ENCODE peak calls at places on chromosomes 13 and 19, in ten cellular contexts. T, S, Q, A, U, H, X, B, O and N are unnamed samples.

GRCh38 chr13:45500492-45501174 is 35.9 kb downstream of the COG3 start:
- DNase-seq in O (no peak), H (no peak), X (no peak), U (peak; percentile 95), Q (no peak), T (no peak), A (no peak), B (no peak), S (no peak), N (no peak)

GRCh38 chr13:73922728-73923393 is 211.3 kb downstream of the KLF12 start:
- DNase-seq in A (no peak), H (no peak), T (no peak), X (no peak), S (no peak), U (peak; percentile 8), Q (no peak), B (no peak), O (no peak), N (no peak)

GRCh38 chr13:30463820-30464495 is 1.8 kb downstream of the HMGB1 start:
- DNase-seq in H (peak; percentile 81), Q (peak; percentile 58), U (peak; percentile 67), O (peak; percentile 86), S (no peak), T (no peak), B (no peak), A (peak; percentile 75), X (no peak), N (peak; percentile 72)

GRCh38 chr19:43447655-43448054 is 17.8 kb downstream of the LYPD3 start:
- DNase-seq in X (no peak), B (no peak), O (no peak), H (no peak), A (no peak), Q (no peak), S (no peak), T (no peak), U (no peak), N (no peak)

GRCh38 chr13:50672025-50672424 is 171.5 kb downstream of the DLEU7 start:
- DNase-seq in T (no peak), O (no peak), U (no peak), S (no peak), X (no peak), A (no peak), H (no peak), Q (no peak), B (no peak), N (peak; percentile 88)

GRCh38 chr19:37468961-37469777 is at the start of gene ZNF570:
- DNase-seq in O (peak; percentile 97), Q (peak; percentile 89), T (peak; percentile 62), B (peak; percentile 82), X (peak; percentile 86), A (peak; percentile 91), H (peak; percentile 94), S (peak; percentile 88), U (peak; percentile 94), N (peak; percentile 92)

GRCh38 chr19:5070390-5070789 is 101.5 kb downstream of the KDM4B start:
- DNase-seq in B (no peak), A (no peak), U (no peak), H (no peak), S (no peak), X (no peak), T (no peak), Q (no peak), O (no peak), N (no peak)

GRCh38 chr13:28573595-28574373 is 78.9 kb upstream of the FLT1 start:
- DNase-seq in U (no peak), T (no peak), Q (no peak), H (no peak), X (no peak), B (no peak), A (no peak), S (no peak), O (no peak), N (no peak)

GRCh38 chr19:29737461-29738000 is 22.5 kb upstream of the C19orf12 start:
- DNase-seq in H (no peak), B (no peak), A (no peak), O (peak; percentile 60), Q (no peak), X (no peak), S (no peak), T (no peak), U (no peak), N (no peak)

GRCh38 chr19:46821512-46822359 is 28.9 kb downstream of the AP2S1 start:
- DNase-seq in X (no peak), Q (no peak), H (no peak), O (no peak), B (no peak), S (no peak), U (no peak), T (no peak), A (peak; percentile 67), N (no peak)

GRCh38 chr13:49690133-49690989 is 925 bp downstream of the EBPL start:
- DNase-seq in O (no peak), U (peak; percentile 71), H (no peak), X (no peak), S (no peak), T (no peak), A (peak; percentile 31), Q (no peak), B (no peak), N (peak; percentile 82)

GRCh38 chr13:39787086-39787487 is 131.6 kb downstream of the COG6 start:
- DNase-seq in X (no peak), S (no peak), T (no peak), Q (peak; percentile 21), O (no peak), A (no peak), H (no peak), B (peak; percentile 65), U (peak; percentile 63), N (no peak)

GRCh38 chr13:76991432-76991795 is 467 bp upstream of the CLN5 start:
- DNase-seq in U (no peak), S (no peak), H (no peak), Q (no peak), A (peak; percentile 54), B (peak; percentile 4), T (peak; percentile 15), X (no peak), O (no peak), N (peak; percentile 32)

GRCh38 chr19:2528543-2529173 is 52.7 kb downstream of the GADD45B start:
- DNase-seq in U (no peak), A (peak; percentile 44), B (no peak), H (no peak), Q (no peak), O (no peak), S (no peak), T (no peak), X (no peak), N (no peak)

GRCh38 chr19:43101950-43102349 is 19.4 kb upstream of the PSG2 start:
- DNase-seq in T (no peak), S (no peak), O (no peak), H (no peak), Q (no peak), A (no peak), U (no peak), X (no peak), B (no peak), N (no peak)

GRCh38 chr13:111302045-111302722 is 18.3 kb upstream of the TEX29 start:
- DNase-seq in U (no peak), Q (no peak), S (no peak), X (no peak), A (no peak), H (no peak), O (no peak), T (no peak), B (no peak), N (no peak)

GRCh38 chr13:105346141-105346766 is 1189.2 kb downstream of the EFNB2 start:
- DNase-seq in O (no peak), S (no peak), H (no peak), A (no peak), B (no peak), X (no peak), T (no peak), Q (no peak), U (peak; percentile 39), N (no peak)

GRCh38 chr19:11321206-11322126 is 18.0 kb downstream of the RAB3D start:
- DNase-seq in B (no peak), S (no peak), Q (no peak), H (no peak), O (no peak), T (no peak), X (no peak), A (no peak), U (no peak), N (no peak)

DNA sequence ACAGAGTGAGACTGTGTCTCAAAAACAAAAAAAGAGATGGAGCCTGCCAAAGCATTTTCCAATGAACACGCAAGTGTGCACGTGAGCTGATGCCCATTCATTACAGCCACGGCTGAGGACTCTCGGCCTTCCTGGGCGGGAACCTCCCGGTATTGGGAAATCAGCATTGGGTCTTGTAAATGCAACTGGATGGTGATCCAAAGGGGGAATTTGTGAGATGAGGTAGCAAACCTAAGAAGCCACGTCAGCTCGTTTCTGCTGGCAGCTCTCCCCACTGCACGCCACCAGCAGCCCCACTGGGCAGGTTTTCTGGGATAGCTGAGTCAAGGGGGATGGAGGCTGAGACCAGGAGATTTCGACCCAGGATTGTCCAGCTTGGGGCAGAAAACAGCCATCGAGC is 11.5 kb downstream of the C13orf46 start:
- DNase-seq in B (no peak), H (no peak), T (no peak), Q (no peak), S (no peak), U (no peak), O (peak; percentile 55), A (no peak), X (peak; percentile 9), N (no peak)
- H3K9me3 ChIP-seq in B (peaks cover 30% of the 10 kb centered on the region), H (no peaks in the 10 kb centered on the region), T (no peaks in the 10 kb centered on the region), Q (peaks cover 9% of the 10 kb centered on the region), S (no peaks in the 10 kb centered on the region), U (no peaks in the 10 kb centered on the region), O (no peaks in the 10 kb centered on the region), A (no peaks in the 10 kb centered on the region), X (peaks cover 18% of the 10 kb centered on the region), N (no peaks in the 10 kb centered on the region)

DNA sequence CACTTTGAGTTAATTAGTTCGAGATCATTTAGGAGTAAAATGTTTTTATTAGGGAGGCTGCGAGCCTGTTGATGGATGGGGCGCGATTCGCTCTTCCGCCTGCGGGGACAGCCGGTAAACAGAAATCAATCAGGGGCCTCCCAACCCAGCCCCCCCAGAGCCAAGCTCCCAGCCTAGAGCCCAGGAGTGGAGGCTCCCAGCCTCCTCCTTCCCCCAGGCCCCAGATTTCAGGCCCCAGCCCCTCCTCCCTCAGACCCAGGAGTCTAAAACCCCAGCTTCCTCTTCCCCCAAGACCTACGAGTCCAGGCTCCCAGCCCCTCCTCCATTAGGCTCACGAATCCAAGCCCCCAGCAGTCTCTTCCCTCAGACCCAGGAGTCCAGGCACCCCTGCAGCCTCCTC is 9.7 kb upstream of the ERFL start:
- DNase-seq in O (no peak), U (no peak), H (no peak), X (no peak), S (no peak), T (no peak), B (no peak), A (no peak), Q (no peak), N (no peak)
- H3K4me3 ChIP-seq in O (no peak overlapping the region), U (no peak overlapping the region), H (no peak overlapping the region), X (no peak overlapping the region), S (no peak overlapping the region), T (no peak overlapping the region), B (no peak overlapping the region), A (no peak overlapping the region), Q (no peak overlapping the region), N (no peak overlapping the region)

GRCh38 chr19:58277748-58278147 is 1.0 kb upstream of the ZNF8 start:
- DNase-seq in A (no peak), B (no peak), H (no peak), O (peak; percentile 34), Q (no peak), U (no peak), X (no peak), T (no peak), S (no peak), N (no peak)
- H3K9me3 ChIP-seq in A (peaks cover 23% of the 10 kb centered on the region), B (peaks cover 4% of the 10 kb centered on the region), H (peaks cover 5% of the 10 kb centered on the region), O (peaks cover 2% of the 10 kb centered on the region), Q (peaks cover 32% of the 10 kb centered on the region), U (no peaks in the 10 kb centered on the region), X (no peaks in the 10 kb centered on the region), T (peaks cover 22% of the 10 kb centered on the region), S (no peaks in the 10 kb centered on the region), N (no peaks in the 10 kb centered on the region)

GRCh38 chr19:55646889-55647731 is 902 bp upstream of the CCDC106 start:
- DNase-seq in U (no peak), X (no peak), H (no peak), B (no peak), S (no peak), A (no peak), Q (no peak), T (no peak), O (no peak), N (no peak)
- H3K4me3 ChIP-seq in U (peak overlapping the region; percentile 94), X (peak overlapping the region; percentile 76), H (peak overlapping the region; percentile 79), B (peak overlapping the region; percentile 90), S (peak overlapping the region; percentile 54), A (peak overlapping the region; percentile 58), Q (peak overlapping the region; percentile 98), T (peak overlapping the region; percentile 96), O (peak overlapping the region; percentile 74), N (no peak overlapping the region)